ENCODE peak calls at places on chromosomes 7 and 10, in ten cellular contexts. One of them, this sample, is unnamed.

GRCh38 chr10:22246680-22247391 is 29.0 kb upstream of the EBLN1 start:
- DNase-seq in A549: peak
- DNase-seq in mucosa of gallbladder: no peak
- DNase-seq in tibial artery: no peak
- DNase-seq in foreskin keratinocyte: peak
- DNase-seq in iPS DF 6.9: no peak
- DNase-seq in fibroblast of mammary gland: peak
- DNase-seq in Peyer's patch: no peak
- DNase-seq in HT1080: peak
- DNase-seq in hippocampal formation: no peak
- DNase-seq in this sample: no peak

GRCh38 chr10:101749033-101749432 is 26.9 kb downstream of the FGF8 start:
- DNase-seq in tibial artery: no peak
- DNase-seq in mucosa of gallbladder: no peak
- DNase-seq in fibroblast of mammary gland: no peak
- DNase-seq in A549: no peak
- DNase-seq in iPS DF 6.9: peak
- DNase-seq in HT1080: no peak
- DNase-seq in foreskin keratinocyte: no peak
- DNase-seq in hippocampal formation: no peak
- DNase-seq in Peyer's patch: no peak
- DNase-seq in this sample: no peak

GRCh38 chr7:21953766-21954165 is 8.1 kb upstream of the CDCA7L start:
- DNase-seq in fibroblast of mammary gland: no peak
- DNase-seq in Peyer's patch: no peak
- DNase-seq in mucosa of gallbladder: no peak
- DNase-seq in foreskin keratinocyte: no peak
- DNase-seq in tibial artery: no peak
- DNase-seq in HT1080: no peak
- DNase-seq in iPS DF 6.9: no peak
- DNase-seq in hippocampal formation: no peak
- DNase-seq in A549: no peak
- DNase-seq in this sample: no peak

GRCh38 chr7:51366930-51367613 is 50.5 kb upstream of the COBL start:
- DNase-seq in mucosa of gallbladder: peak
- DNase-seq in iPS DF 6.9: peak
- DNase-seq in fibroblast of mammary gland: peak
- DNase-seq in hippocampal formation: peak
- DNase-seq in A549: peak
- DNase-seq in foreskin keratinocyte: no peak
- DNase-seq in Peyer's patch: no peak
- DNase-seq in tibial artery: no peak
- DNase-seq in HT1080: peak
- DNase-seq in this sample: no peak

GRCh38 chr10:28285816-28286215 is 17.0 kb downstream of the MPP7 start:
- DNase-seq in mucosa of gallbladder: no peak
- DNase-seq in A549: no peak
- DNase-seq in fibroblast of mammary gland: no peak
- DNase-seq in Peyer's patch: no peak
- DNase-seq in HT1080: no peak
- DNase-seq in hippocampal formation: no peak
- DNase-seq in tibial artery: no peak
- DNase-seq in iPS DF 6.9: no peak
- DNase-seq in foreskin keratinocyte: no peak
- DNase-seq in this sample: no peak

GRCh38 chr7:42314696-42315095 is 77.7 kb upstream of the GLI3 start:
- DNase-seq in hippocampal formation: no peak
- DNase-seq in mucosa of gallbladder: no peak
- DNase-seq in tibial artery: no peak
- DNase-seq in Peyer's patch: no peak
- DNase-seq in fibroblast of mammary gland: no peak
- DNase-seq in HT1080: peak
- DNase-seq in A549: no peak
- DNase-seq in iPS DF 6.9: no peak
- DNase-seq in foreskin keratinocyte: no peak
- DNase-seq in this sample: no peak

GRCh38 chr7:1920266-1920681 is 250.2 kb downstream of the ELFN1 start:
- DNase-seq in foreskin keratinocyte: no peak
- DNase-seq in iPS DF 6.9: no peak
- DNase-seq in HT1080: no peak
- DNase-seq in fibroblast of mammary gland: peak
- DNase-seq in Peyer's patch: peak
- DNase-seq in tibial artery: no peak
- DNase-seq in hippocampal formation: no peak
- DNase-seq in mucosa of gallbladder: no peak
- DNase-seq in A549: no peak
- DNase-seq in this sample: no peak

GRCh38 chr10:101716891-101717659 is 22.1 kb upstream of the FBXW4 start:
- DNase-seq in HT1080: peak
- DNase-seq in fibroblast of mammary gland: no peak
- DNase-seq in Peyer's patch: no peak
- DNase-seq in A549: no peak
- DNase-seq in iPS DF 6.9: no peak
- DNase-seq in hippocampal formation: no peak
- DNase-seq in foreskin keratinocyte: peak
- DNase-seq in tibial artery: no peak
- DNase-seq in mucosa of gallbladder: no peak
- DNase-seq in this sample: no peak

GRCh38 chr7:449249-450019 is 70.2 kb downstream of the PDGFA start:
- DNase-seq in fibroblast of mammary gland: no peak
- DNase-seq in Peyer's patch: no peak
- DNase-seq in tibial artery: no peak
- DNase-seq in A549: no peak
- DNase-seq in mucosa of gallbladder: no peak
- DNase-seq in foreskin keratinocyte: no peak
- DNase-seq in iPS DF 6.9: no peak
- DNase-seq in hippocampal formation: no peak
- DNase-seq in HT1080: no peak
- DNase-seq in this sample: no peak

GRCh38 chr10:107548301-107548700 is 383.8 kb upstream of the SORCS1 start:
- DNase-seq in foreskin keratinocyte: no peak
- DNase-seq in tibial artery: no peak
- DNase-seq in mucosa of gallbladder: no peak
- DNase-seq in iPS DF 6.9: no peak
- DNase-seq in Peyer's patch: no peak
- DNase-seq in hippocampal formation: peak
- DNase-seq in fibroblast of mammary gland: peak
- DNase-seq in A549: no peak
- DNase-seq in HT1080: no peak
- DNase-seq in this sample: no peak

GRCh38 chr10:3886666-3887251 is 101.8 kb upstream of the KLF6 start:
- DNase-seq in A549: peak
- DNase-seq in mucosa of gallbladder: peak
- DNase-seq in Peyer's patch: no peak
- DNase-seq in hippocampal formation: no peak
- DNase-seq in iPS DF 6.9: no peak
- DNase-seq in HT1080: peak
- DNase-seq in tibial artery: peak
- DNase-seq in foreskin keratinocyte: peak
- DNase-seq in fibroblast of mammary gland: peak
- DNase-seq in this sample: no peak

GRCh38 chr10:22733992-22734391 is 19.6 kb upstream of the PIP4K2A start:
- DNase-seq in mucosa of gallbladder: no peak
- DNase-seq in foreskin keratinocyte: no peak
- DNase-seq in tibial artery: no peak
- DNase-seq in iPS DF 6.9: no peak
- DNase-seq in Peyer's patch: no peak
- DNase-seq in fibroblast of mammary gland: no peak
- DNase-seq in hippocampal formation: no peak
- DNase-seq in A549: no peak
- DNase-seq in HT1080: no peak
- DNase-seq in this sample: no peak

GRCh38 chr10:43203491-43204393 is 63.1 kb downstream of the RASGEF1A start:
- DNase-seq in foreskin keratinocyte: peak
- DNase-seq in mucosa of gallbladder: no peak
- DNase-seq in Peyer's patch: peak
- DNase-seq in A549: no peak
- DNase-seq in HT1080: no peak
- DNase-seq in hippocampal formation: no peak
- DNase-seq in fibroblast of mammary gland: no peak
- DNase-seq in iPS DF 6.9: no peak
- DNase-seq in tibial artery: peak
- DNase-seq in this sample: peak

GRCh38 chr7:126809188-126809587 is 443.6 kb downstream of the GRM8 start:
- DNase-seq in fibroblast of mammary gland: no peak
- DNase-seq in iPS DF 6.9: no peak
- DNase-seq in foreskin keratinocyte: no peak
- DNase-seq in Peyer's patch: no peak
- DNase-seq in mucosa of gallbladder: no peak
- DNase-seq in A549: no peak
- DNase-seq in tibial artery: no peak
- DNase-seq in hippocampal formation: no peak
- DNase-seq in HT1080: no peak
- DNase-seq in this sample: no peak

GRCh38 chr7:139542308-139543151 is 19.0 kb downstream of the CLEC2L start:
- DNase-seq in hippocampal formation: no peak
- DNase-seq in A549: no peak
- DNase-seq in fibroblast of mammary gland: no peak
- DNase-seq in Peyer's patch: no peak
- DNase-seq in iPS DF 6.9: no peak
- DNase-seq in foreskin keratinocyte: no peak
- DNase-seq in mucosa of gallbladder: no peak
- DNase-seq in tibial artery: no peak
- DNase-seq in HT1080: no peak
- DNase-seq in this sample: no peak

GRCh38 chr10:19987931-19988330 is 171.7 kb downstream of the PLXDC2 start:
- DNase-seq in Peyer's patch: no peak
- DNase-seq in mucosa of gallbladder: no peak
- DNase-seq in foreskin keratinocyte: no peak
- DNase-seq in HT1080: no peak
- DNase-seq in tibial artery: no peak
- DNase-seq in fibroblast of mammary gland: no peak
- DNase-seq in A549: no peak
- DNase-seq in iPS DF 6.9: no peak
- DNase-seq in hippocampal formation: no peak
- DNase-seq in this sample: no peak

GRCh38 chr10:45418859-45419672 is 45.0 kb downstream of the ALOX5 start:
- DNase-seq in Peyer's patch: peak
- DNase-seq in A549: no peak
- DNase-seq in tibial artery: peak
- DNase-seq in fibroblast of mammary gland: peak
- DNase-seq in HT1080: no peak
- DNase-seq in mucosa of gallbladder: peak
- DNase-seq in hippocampal formation: peak
- DNase-seq in iPS DF 6.9: no peak
- DNase-seq in foreskin keratinocyte: no peak
- DNase-seq in this sample: peak

GRCh38 chr7:51867117-51867516 is 550.5 kb upstream of the COBL start:
- DNase-seq in fibroblast of mammary gland: no peak
- DNase-seq in Peyer's patch: no peak
- DNase-seq in A549: no peak
- DNase-seq in hippocampal formation: no peak
- DNase-seq in foreskin keratinocyte: no peak
- DNase-seq in iPS DF 6.9: no peak
- DNase-seq in HT1080: no peak
- DNase-seq in tibial artery: no peak
- DNase-seq in mucosa of gallbladder: no peak
- DNase-seq in this sample: no peak

GRCh38 chr7:30022991-30023390 is 3.5 kb downstream of the FKBP14 start:
- DNase-seq in foreskin keratinocyte: no peak
- DNase-seq in fibroblast of mammary gland: no peak
- DNase-seq in tibial artery: no peak
- DNase-seq in A549: no peak
- DNase-seq in HT1080: no peak
- DNase-seq in Peyer's patch: no peak
- DNase-seq in mucosa of gallbladder: no peak
- DNase-seq in iPS DF 6.9: no peak
- DNase-seq in hippocampal formation: no peak
- DNase-seq in this sample: no peak

GRCh38 chr7:69283421-69283820 is 314.9 kb upstream of the AUTS2 start:
- DNase-seq in tibial artery: peak
- DNase-seq in HT1080: no peak
- DNase-seq in mucosa of gallbladder: no peak
- DNase-seq in fibroblast of mammary gland: peak
- DNase-seq in hippocampal formation: peak
- DNase-seq in iPS DF 6.9: no peak
- DNase-seq in foreskin keratinocyte: no peak
- DNase-seq in Peyer's patch: no peak
- DNase-seq in A549: no peak
- DNase-seq in this sample: no peak

GRCh38 chr10:51759896-51760534 is 60.6 kb upstream of the CSTF2T start:
- DNase-seq in tibial artery: no peak
- DNase-seq in fibroblast of mammary gland: no peak
- DNase-seq in Peyer's patch: no peak
- DNase-seq in iPS DF 6.9: no peak
- DNase-seq in hippocampal formation: no peak
- DNase-seq in HT1080: no peak
- DNase-seq in mucosa of gallbladder: no peak
- DNase-seq in foreskin keratinocyte: no peak
- DNase-seq in A549: no peak
- DNase-seq in this sample: no peak

GRCh38 chr7:39624202-39624807 is 933 bp downstream of the RALA start:
- DNase-seq in Peyer's patch: no peak
- DNase-seq in HT1080: peak
- DNase-seq in tibial artery: no peak
- DNase-seq in hippocampal formation: no peak
- DNase-seq in iPS DF 6.9: no peak
- DNase-seq in A549: no peak
- DNase-seq in fibroblast of mammary gland: peak
- DNase-seq in foreskin keratinocyte: no peak
- DNase-seq in mucosa of gallbladder: no peak
- DNase-seq in this sample: no peak

GRCh38 chr7:110281362-110281761 is 809.6 kb upstream of the LRRN3 start:
- DNase-seq in Peyer's patch: no peak
- DNase-seq in mucosa of gallbladder: no peak
- DNase-seq in HT1080: no peak
- DNase-seq in tibial artery: no peak
- DNase-seq in fibroblast of mammary gland: no peak
- DNase-seq in foreskin keratinocyte: no peak
- DNase-seq in iPS DF 6.9: no peak
- DNase-seq in hippocampal formation: no peak
- DNase-seq in A549: no peak
- DNase-seq in this sample: no peak

GRCh38 chr10:48470115-48470892 is 134.6 kb downstream of the ARHGAP22 start:
- DNase-seq in Peyer's patch: no peak
- DNase-seq in foreskin keratinocyte: no peak
- DNase-seq in hippocampal formation: peak
- DNase-seq in mucosa of gallbladder: no peak
- DNase-seq in fibroblast of mammary gland: no peak
- DNase-seq in HT1080: no peak
- DNase-seq in iPS DF 6.9: no peak
- DNase-seq in tibial artery: no peak
- DNase-seq in A549: no peak
- DNase-seq in this sample: no peak

GRCh38 chr10:79487296-79488194 is 24.8 kb upstream of the EIF5AL1 start:
- DNase-seq in Peyer's patch: peak
- DNase-seq in tibial artery: peak
- DNase-seq in fibroblast of mammary gland: peak
- DNase-seq in foreskin keratinocyte: no peak
- DNase-seq in HT1080: peak
- DNase-seq in iPS DF 6.9: peak
- DNase-seq in hippocampal formation: peak
- DNase-seq in A549: peak
- DNase-seq in mucosa of gallbladder: no peak
- DNase-seq in this sample: peak

GRCh38 chr7:93044147-93044810 is 73.5 kb downstream of the SAMD9 start:
- DNase-seq in Peyer's patch: no peak
- DNase-seq in hippocampal formation: no peak
- DNase-seq in HT1080: peak
- DNase-seq in foreskin keratinocyte: peak
- DNase-seq in mucosa of gallbladder: no peak
- DNase-seq in tibial artery: no peak
- DNase-seq in fibroblast of mammary gland: peak
- DNase-seq in A549: no peak
- DNase-seq in iPS DF 6.9: peak
- DNase-seq in this sample: no peak